ENCODE peak calls at places on chromosomes 1 and 21, in eight cellular contexts. U is NCI-H524, E is NCI-H2081, T is IMR-90, V is left ventricle myocardium superior, Y is heart left ventricle, B is HS-5, F is fibroblast of mammary gland. A is an unnamed sample.

GRCh38 chr1:29520571-29521437 is 284.5 kb downstream of the PTPRU start:
- DNase-seq in V (no peak), E (no peak), T (no peak), Y (no peak), F (no peak), U (peak; percentile 69), B (no peak), A (no peak)

GRCh38 chr1:232578681-232579195 is 51.2 kb downstream of the SIPA1L2 start:
- DNase-seq in E (no peak), T (no peak), F (no peak), U (no peak), Y (no peak), V (no peak), B (no peak), A (no peak)

GRCh38 chr1:37718901-37719571 is 26.7 kb downstream of the CDCA8 start:
- DNase-seq in E (no peak), U (no peak), T (no peak), Y (no peak), F (no peak), B (no peak), V (no peak), A (no peak)

GRCh38 chr1:10613861-10614260 is 139.1 kb downstream of the PEX14 start:
- DNase-seq in E (no peak), B (no peak), U (no peak), F (no peak), Y (no peak), V (no peak), T (no peak), A (no peak)

GRCh38 chr1:228004887-228005462 is 1.8 kb upstream of the WNT3A start:
- DNase-seq in F (no peak), V (no peak), E (no peak), U (no peak), T (no peak), Y (no peak), B (no peak), A (no peak)

GRCh38 chr1:232620356-232620841 is 9.5 kb downstream of the SIPA1L2 start:
- DNase-seq in U (peak; percentile 19), B (no peak), Y (peak; percentile 80), V (peak; percentile 56), F (peak; percentile 82), E (peak; percentile 92), T (peak; percentile 71), A (peak; percentile 77)

GRCh38 chr21:21200939-21201610 is 202.9 kb downstream of the NCAM2 start:
- DNase-seq in B (no peak), F (peak; percentile 42), T (peak; percentile 49), U (no peak), E (no peak), Y (no peak), V (no peak), A (no peak)

GRCh38 chr1:207034998-207035397 is 2.4 kb upstream of the C1orf116 start:
- DNase-seq in Y (no peak), F (peak; percentile 81), U (no peak), E (no peak), V (no peak), B (peak; percentile 86), T (peak; percentile 84), A (peak; percentile 76)

GRCh38 chr21:42233067-42233981 is 14.4 kb downstream of the ABCG1 start:
- DNase-seq in T (peak; percentile 20), E (peak; percentile 11), V (peak; percentile 82), Y (peak; percentile 89), B (no peak), F (peak; percentile 16), U (no peak), A (no peak)

GRCh38 chr1:9696793-9697192 is 45.3 kb downstream of the PIK3CD start:
- DNase-seq in E (no peak), F (no peak), T (no peak), B (no peak), U (no peak), Y (no peak), V (peak; percentile 1), A (no peak)

GRCh38 chr1:166080277-166080964 is 86.4 kb downstream of the FAM78B start:
- DNase-seq in T (no peak), E (no peak), U (no peak), B (no peak), V (no peak), Y (no peak), F (no peak), A (no peak)

GRCh38 chr1:160453443-160453842 is 53.1 kb downstream of the VANGL2 start:
- DNase-seq in Y (no peak), F (no peak), V (no peak), B (no peak), T (no peak), U (no peak), E (no peak), A (no peak)

GRCh38 chr1:154729031-154729442 is 121.1 kb upstream of the ADAR start:
- DNase-seq in Y (peak; percentile 43), E (no peak), F (peak; percentile 73), T (peak; percentile 61), U (no peak), V (no peak), B (no peak), A (peak; percentile 37)

GRCh38 chr1:70685300-70686286 is 274.5 kb downstream of the CTH start:
- DNase-seq in U (peak; percentile 77), E (peak; percentile 57), B (peak; percentile 30), Y (peak; percentile 40), V (peak; percentile 39), F (peak; percentile 81), T (peak; percentile 48), A (peak; percentile 28)

GRCh38 chr1:234597894-234598293 is 12.1 kb downstream of the IRF2BP2 start:
- DNase-seq in T (peak; percentile 66), E (peak; percentile 36), B (no peak), V (no peak), F (peak; percentile 72), Y (peak; percentile 51), U (peak; percentile 75), A (peak; percentile 45)

GRCh38 chr1:198605426-198605825 is 33.4 kb upstream of the PTPRC start:
- DNase-seq in T (no peak), U (no peak), B (no peak), Y (no peak), V (no peak), F (no peak), E (no peak), A (no peak)

GRCh38 chr1:50458507-50458906 is 35.3 kb upstream of the DMRTA2 start:
- DNase-seq in V (no peak), T (no peak), F (no peak), U (no peak), E (no peak), Y (no peak), B (no peak), A (no peak)

GRCh38 chr1:93738075-93738622 is 56.5 kb upstream of the BCAR3 start:
- DNase-seq in V (no peak), B (peak; percentile 98), F (peak; percentile 94), E (no peak), T (peak; percentile 90), U (no peak), Y (no peak), A (peak; percentile 10)

GRCh38 chr1:64328195-64328594 is 124.8 kb downstream of the UBE2U start:
- DNase-seq in E (no peak), T (no peak), F (no peak), B (no peak), V (no peak), U (no peak), Y (no peak), A (no peak)

GRCh38 chr1:220680085-220680687 is 10.0 kb upstream of the C1orf115 start:
- DNase-seq in B (no peak), Y (no peak), U (peak; percentile 46), T (peak; percentile 19), E (peak; percentile 31), F (peak; percentile 50), V (no peak), A (peak; percentile 29)

GRCh38 chr1:3625151-3625907 is 514 bp downstream of the TPRG1L start:
- DNase-seq in V (peak; percentile 37), Y (peak; percentile 56), F (peak; percentile 22), B (no peak), U (peak; percentile 24), E (no peak), T (peak; percentile 39), A (peak; percentile 49)

GRCh38 chr1:156371553-156372264 is 2.7 kb downstream of the RHBG start:
- DNase-seq in Y (peak; percentile 35), U (peak; percentile 25), B (peak; percentile 26), E (no peak), T (peak; percentile 58), F (peak; percentile 84), V (peak; percentile 68), A (no peak)

GRCh38 chr1:34681481-34682451 is 73.1 kb upstream of the GJB5 start:
- DNase-seq in Y (no peak), E (peak; percentile 64), U (peak; percentile 62), T (peak; percentile 28), F (peak; percentile 35), B (peak; percentile 8), V (no peak), A (peak; percentile 11)

GRCh38 chr1:224377676-224378006 is 21.0 kb downstream of the CNIH4 start:
- DNase-seq in F (peak; percentile 63), U (no peak), E (no peak), V (no peak), Y (no peak), T (peak; percentile 84), B (peak; percentile 19), A (peak; percentile 60)

A was measured in Caki2.